ENCODE peak calls at places on chromosomes 7 and 10, in seven cellular contexts. E is lung; X is mucosa of descending colon; L is EL; Z is natural killer cell treated with Interleukin-12 subunit alpha and Interleukin-12 subunit beta and Interleukin-15 and Interleukin-18, amount 100 ng/mL, for 72 hours; A is stomach; W is stimulated activated CD4-positive, alpha-beta T cell treated with anti-CD3 and anti-CD28 coated beads, TNF-alpha, amount 100 ng/mL, for 48 hours. R is an unnamed sample.

GRCh38 chr10:130409346-130409745 is 273.2 kb downstream of the GLRX3 start:
- DNase-seq in E (no peak), X (no peak), L (no peak), Z (no peak), A (no peak), W (no peak), R (no peak)

GRCh38 chr7:24767878-24768569 is 10.8 kb upstream of the GSDME start:
- DNase-seq in E (no peak), X (no peak), L (no peak), Z (no peak), A (no peak), W (no peak), R (no peak)

GRCh38 chr10:21831986-21832735 is 171.4 kb downstream of the DNAJC1 start:
- DNase-seq in E (no peak), X (no peak), L (peak; percentile 60), Z (no peak), A (no peak), W (no peak), R (no peak)

GRCh38 chr7:12827219-12827821 is 139.9 kb downstream of the ARL4A start:
- DNase-seq in E (no peak), X (no peak), L (no peak), Z (no peak), A (no peak), W (no peak), R (no peak)

GRCh38 chr10:97596101-97597055 is 6.9 kb downstream of the C10orf62 start:
- DNase-seq in E (peak; percentile 43), X (no peak), L (peak; percentile 87), Z (peak; percentile 15), A (no peak), W (no peak), R (peak; percentile 91)

GRCh38 chr10:95618101-95618500 is 38.4 kb downstream of the ALDH18A1 start:
- DNase-seq in E (no peak), X (no peak), L (no peak), Z (no peak), A (no peak), W (no peak), R (no peak)

GRCh38 chr10:89217057-89217990 is 10.2 kb upstream of the CH25H start:
- DNase-seq in E (no peak), X (peak; percentile 44), L (peak; percentile 65), Z (peak; percentile 69), A (peak; percentile 67), W (peak; percentile 38), R (peak; percentile 49)

GRCh38 chr7:100632951-100633717 is 8.2 kb downstream of the TFR2 start:
- DNase-seq in E (peak; percentile 41), X (peak; percentile 77), L (peak; percentile 30), Z (peak; percentile 69), A (peak; percentile 61), W (peak; percentile 51), R (no peak)

GRCh38 chr7:3683886-3684539 is 383.0 kb downstream of the SDK1 start:
- DNase-seq in E (no peak), X (peak; percentile 30), L (no peak), Z (no peak), A (no peak), W (no peak), R (no peak)

GRCh38 chr7:121466455-121466854 is 70.3 kb upstream of the FAM3C start:
- DNase-seq in E (no peak), X (no peak), L (no peak), Z (no peak), A (no peak), W (no peak), R (no peak)

GRCh38 chr7:42227523-42227922 is 9.5 kb downstream of the GLI3 start:
- DNase-seq in E (no peak), X (no peak), L (no peak), Z (no peak), A (no peak), W (no peak), R (no peak)

GRCh38 chr7:106050002-106050742 is 61.9 kb downstream of the SYPL1 start:
- DNase-seq in E (no peak), X (no peak), L (peak; percentile 67), Z (no peak), A (no peak), W (no peak), R (peak; percentile 60)

R was measured in HT1080.